ENCODE peak calls at places on chromosomes 16 and 17, in four cellular contexts. U, E, X and P are unnamed samples.

GRCh38 chr16:10617662-10618420 is 37.4 kb upstream of the EMP2 start:
- DNase-seq in U (no peak), E (no peak), X (no peak), P (no peak)

GRCh38 chr16:65224994-65225393 is 103.1 kb upstream of the CDH11 start:
- DNase-seq in U (no peak), E (no peak), X (no peak), P (no peak)

GRCh38 chr16:2710711-2711231 is 9.3 kb downstream of the PRSS27 start:
- DNase-seq in U (no peak), E (no peak), X (no peak), P (no peak)

GRCh38 chr16:70568601-70569217 is 45.1 kb downstream of the SF3B3 start:
- DNase-seq in U (no peak), E (no peak), X (no peak), P (no peak)

GRCh38 chr17:48225725-48226567 is 118.4 kb downstream of the SNX11 start:
- DNase-seq in U (no peak), E (no peak), X (no peak), P (no peak)

GRCh38 chr17:9189870-9190269 is 168.6 kb downstream of the NTN1 start:
- DNase-seq in U (no peak), E (no peak), X (no peak), P (no peak)

GRCh38 chr16:71515026-71515425 is 11.2 kb upstream of the CHST4 start:
- DNase-seq in U (no peak), E (no peak), X (no peak), P (no peak)

GRCh38 chr16:14392960-14393359 is 237.1 kb downstream of the PARN start:
- DNase-seq in U (no peak), E (no peak), X (no peak), P (no peak)

GRCh38 chr16:22189473-22190168 is 16.5 kb upstream of the EEF2K start:
- DNase-seq in U (no peak), E (no peak), X (no peak), P (no peak)

GRCh38 chr17:75135946-75136345 is 4.4 kb upstream of the NT5C start:
- DNase-seq in U (no peak), E (no peak), X (no peak), P (no peak)

GRCh38 chr16:82832861-82833260 is 206.1 kb downstream of the CDH13 start:
- DNase-seq in U (no peak), E (no peak), X (no peak), P (no peak)

GRCh38 chr16:60123387-60124023 is 1389.4 kb upstream of the GOT2 start:
- DNase-seq in U (no peak), E (no peak), X (no peak), P (no peak)

GRCh38 chr17:68035523-68036303 is at the start of gene KPNA2:
- DNase-seq in U (peak), E (peak), X (peak), P (peak)
- TF ChIP-seq POLR2AphosphoS5 in U (peak), E (peak), X (peak), P (peak)

GRCh38 chr17:71402661-71403141 is 718.1 kb upstream of the SOX9 start:
- DNase-seq in U (no peak), E (no peak), X (no peak), P (no peak)
- TF ChIP-seq SPI1 in U (no peak), E (no peak), X (no peak), P (no peak)

DNA sequence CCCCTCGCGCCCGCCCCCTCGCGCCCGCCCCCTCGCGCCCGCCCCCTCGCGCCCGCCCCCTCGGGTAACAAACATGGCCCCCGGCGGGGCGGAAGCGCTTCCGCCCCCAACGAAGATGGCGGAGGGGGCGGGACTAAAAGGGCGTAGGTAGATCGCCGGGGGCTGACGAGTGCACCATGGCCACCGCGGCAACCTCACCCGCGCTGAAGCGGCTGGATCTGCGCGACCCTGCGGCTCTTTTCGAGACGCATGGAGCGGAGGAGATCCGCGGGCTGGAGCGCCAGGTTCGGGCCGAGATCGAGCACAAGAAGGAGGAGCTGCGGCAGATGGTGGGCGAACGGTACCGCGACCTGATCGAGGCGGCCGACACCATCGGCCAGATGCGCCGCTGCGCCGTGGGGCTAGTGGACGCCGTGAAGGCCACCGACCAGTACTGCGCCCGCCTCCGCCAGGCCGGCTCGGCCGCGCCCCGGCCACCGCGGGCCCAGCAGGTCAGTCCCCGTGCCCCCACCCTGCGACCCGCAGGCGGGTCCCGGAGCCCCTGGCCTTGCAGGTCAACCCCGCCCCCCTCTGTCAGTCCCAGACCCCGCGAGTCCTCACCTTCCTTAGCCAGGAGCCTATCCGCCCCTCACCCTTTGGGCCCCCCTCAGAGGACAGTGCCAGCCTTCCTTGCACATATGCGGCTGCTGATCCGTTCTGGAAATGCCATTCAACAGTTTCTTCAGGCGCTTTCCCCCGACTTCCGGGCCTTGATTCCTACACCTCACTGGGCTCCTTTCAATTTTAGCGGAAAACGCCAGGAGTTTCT is at the start of gene COG1:
- DNase-seq in U (peak), E (peak), X (no peak), P (peak)
- TF ChIP-seq POLR2AphosphoS5 in U (no peak), E (no peak), X (peak), P (no peak)

DNA sequence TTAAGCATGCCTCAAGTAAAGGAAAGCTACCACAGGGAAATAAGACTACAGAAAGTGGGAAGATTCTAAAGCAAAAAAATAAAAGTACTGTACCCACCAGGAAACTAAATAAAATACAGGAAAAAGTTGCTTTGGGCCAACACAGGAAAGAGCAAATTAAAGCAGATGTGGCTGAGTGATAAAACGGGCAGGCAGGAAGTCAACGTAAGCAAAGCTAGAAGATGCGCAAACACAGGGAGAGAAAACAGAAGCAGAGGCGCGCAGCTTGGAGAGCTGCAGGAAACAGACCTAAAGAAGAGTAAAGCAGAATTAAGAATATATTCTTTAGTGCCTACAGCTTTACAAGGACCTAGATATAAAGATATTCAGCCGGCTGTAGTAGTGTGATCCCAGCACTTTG is 21.7 kb downstream of the USP36 start:
- DNase-seq in U (no peak), E (no peak), X (no peak), P (no peak)
- TF ChIP-seq SPI1 in U (no peak), E (no peak), X (no peak), P (no peak)

GRCh38 chr17:17638467-17638866 is 42.8 kb upstream of the RAI1 start:
- DNase-seq in U (no peak), E (no peak), X (no peak), P (no peak)

GRCh38 chr17:17636456-17636855 is 44.8 kb upstream of the RAI1 start:
- DNase-seq in U (no peak), E (no peak), X (no peak), P (no peak)

GRCh38 chr17:17647521-17648178 is 33.6 kb upstream of the RAI1 start:
- DNase-seq in U (no peak), E (no peak), X (no peak), P (no peak)

GRCh38 chr17:17645961-17646360 is 35.3 kb upstream of the RAI1 start:
- DNase-seq in U (no peak), E (no peak), X (no peak), P (no peak)

GRCh38 chr17:17641621-17642409 is 39.4 kb upstream of the RAI1 start:
- DNase-seq in U (peak), E (peak), X (peak), P (peak)
- TF ChIP-seq POLR2AphosphoS5 in U (no peak), E (no peak), X (no peak), P (no peak)